ENCODE peak calls at places on chromosomes 6 and 20, in eight cellular contexts. I, K, Z, S, R, Y, H and T are unnamed samples. For H3K9me2, the result is how much of the 10 kb centered on the place peaks cover.

GRCh38 chr6:158387036-158387435 is 74.8 kb downstream of the TULP4 start:
- DNase-seq in I (peak), K (peak), Z (no peak), S (no peak), R (no peak), Y (no peak), H (no peak), T (no peak)

GRCh38 chr20:1209447-1210387 is 6.5 kb downstream of the C20orf202 start:
- DNase-seq in I (no peak), K (peak), Z (peak), S (peak), R (peak), Y (no peak), H (no peak), T (no peak)

GRCh38 chr20:21396045-21396893 is 1.1 kb downstream of the NKX2-4 start:
- DNase-seq in I (no peak), K (no peak), Z (no peak), S (peak), R (no peak), Y (peak), H (peak), T (no peak)

GRCh38 chr20:40741507-40742106 is 52.6 kb upstream of the MAFB start:
- DNase-seq in I (peak), K (peak), Z (peak), S (peak), R (peak), Y (peak), H (no peak), T (peak)

GRCh38 chr20:50592282-50593004 is 82.3 kb downstream of the PTPN1 start:
- DNase-seq in I (no peak), K (no peak), Z (no peak), S (no peak), R (no peak), Y (no peak), H (no peak), T (no peak)

GRCh38 chr6:100116409-100117194 is 122.6 kb upstream of the MCHR2 start:
- DNase-seq in I (peak), K (peak), Z (peak), S (peak), R (peak), Y (peak), H (peak), T (peak)

GRCh38 chr6:106913676-106914280 is 60.8 kb downstream of the CD24 start:
- DNase-seq in I (peak), K (no peak), Z (peak), S (no peak), R (peak), Y (peak), H (no peak), T (no peak)

GRCh38 chr6:37020426-37021211 is 15.2 kb downstream of the FGD2 start:
- DNase-seq in I (no peak), K (no peak), Z (peak), S (peak), R (no peak), Y (peak), H (no peak), T (no peak)

GRCh38 chr6:33725222-33725621 is 13.7 kb upstream of the UQCC2 start:
- DNase-seq in I (no peak), K (no peak), Z (no peak), S (no peak), R (no peak), Y (no peak), H (no peak), T (no peak)

GRCh38 chr6:156775717-156776116 is 1.5 kb upstream of the ARID1B start:
- DNase-seq in I (no peak), K (no peak), Z (peak), S (no peak), R (no peak), Y (no peak), H (no peak), T (no peak)

GRCh38 chr20:20492521-20493334 is 124.8 kb downstream of the INSM1 start:
- DNase-seq in I (no peak), K (no peak), Z (no peak), S (peak), R (no peak), Y (no peak), H (peak), T (no peak)

GRCh38 chr6:3738381-3739131 is 13.0 kb downstream of the PXDC1 start:
- DNase-seq in I (no peak), K (no peak), Z (no peak), S (no peak), R (no peak), Y (no peak), H (no peak), T (no peak)

DNA sequence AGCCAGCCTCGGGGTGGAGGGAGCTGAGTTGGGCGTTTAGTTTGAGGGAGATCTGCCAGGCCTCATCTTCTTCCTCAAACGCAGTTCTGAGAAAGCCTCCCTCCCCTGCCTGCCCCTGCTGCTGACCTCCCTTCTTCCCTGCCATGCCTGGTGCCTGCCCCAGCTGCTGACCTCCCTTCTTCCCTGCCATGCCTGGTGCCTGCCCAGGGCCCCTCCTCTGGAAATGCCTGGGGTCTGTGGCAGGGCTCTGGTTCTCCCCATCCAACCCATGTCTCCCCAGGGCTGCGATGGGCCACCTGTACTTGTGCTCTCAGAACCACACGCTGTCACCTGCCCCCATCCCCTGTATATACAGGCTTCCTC is 114.6 kb downstream of the VEGFA start:
- DNase-seq in I (no peak), K (no peak), Z (no peak), S (no peak), R (no peak), Y (no peak), H (no peak), T (no peak)
- TF ChIP-seq CTCF in I (no peak), K (no peak), Z (no peak), S (no peak), R (no peak), Y (no peak), H (no peak), T (no peak)

DNA sequence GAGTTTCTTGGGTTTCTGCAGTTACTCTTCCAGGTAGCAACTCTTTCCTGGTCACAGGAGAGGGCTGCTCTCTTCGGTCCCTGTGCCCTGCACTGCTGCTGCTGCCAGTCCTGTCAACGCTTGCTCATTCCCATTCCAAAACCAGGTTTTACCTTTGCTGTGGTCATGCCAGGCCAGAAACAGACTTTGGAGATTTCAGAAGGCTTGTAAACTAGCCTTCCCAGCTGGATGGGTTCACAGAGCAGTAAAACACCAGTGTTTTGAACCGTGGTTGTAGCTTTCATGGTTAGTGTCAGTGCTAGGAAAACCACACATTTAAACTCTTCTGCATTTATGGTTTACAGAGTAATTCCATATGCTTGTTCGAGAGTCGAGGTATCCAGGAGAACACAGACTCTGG is 16.2 kb downstream of the ARFGEF2 start:
- DNase-seq in I (no peak), K (no peak), Z (no peak), S (no peak), R (no peak), Y (no peak), H (no peak), T (no peak)
- H3K9me2 ChIP-seq in I (under half), K (under half), Z (under half), S (under half), R (under half), Y (under half), H (under half), T (under half)

GRCh38 chr6:144140859-144141258 is 9.5 kb upstream of the STX11 start:
- DNase-seq in I (no peak), K (no peak), Z (no peak), S (no peak), R (no peak), Y (no peak), H (no peak), T (no peak)
- TF ChIP-seq CTCF in I (no peak), K (no peak), Z (no peak), S (no peak), R (no peak), Y (no peak), H (no peak), T (no peak)

GRCh38 chr6:110864816-110865215 is 9.8 kb upstream of the AMD1 start:
- DNase-seq in I (no peak), K (no peak), Z (no peak), S (peak), R (no peak), Y (no peak), H (no peak), T (no peak)
- H3K9me2 ChIP-seq in I (under half), K (under half), Z (under half), S (under half), R (under half), Y (under half), H (under half), T (under half)

DNA sequence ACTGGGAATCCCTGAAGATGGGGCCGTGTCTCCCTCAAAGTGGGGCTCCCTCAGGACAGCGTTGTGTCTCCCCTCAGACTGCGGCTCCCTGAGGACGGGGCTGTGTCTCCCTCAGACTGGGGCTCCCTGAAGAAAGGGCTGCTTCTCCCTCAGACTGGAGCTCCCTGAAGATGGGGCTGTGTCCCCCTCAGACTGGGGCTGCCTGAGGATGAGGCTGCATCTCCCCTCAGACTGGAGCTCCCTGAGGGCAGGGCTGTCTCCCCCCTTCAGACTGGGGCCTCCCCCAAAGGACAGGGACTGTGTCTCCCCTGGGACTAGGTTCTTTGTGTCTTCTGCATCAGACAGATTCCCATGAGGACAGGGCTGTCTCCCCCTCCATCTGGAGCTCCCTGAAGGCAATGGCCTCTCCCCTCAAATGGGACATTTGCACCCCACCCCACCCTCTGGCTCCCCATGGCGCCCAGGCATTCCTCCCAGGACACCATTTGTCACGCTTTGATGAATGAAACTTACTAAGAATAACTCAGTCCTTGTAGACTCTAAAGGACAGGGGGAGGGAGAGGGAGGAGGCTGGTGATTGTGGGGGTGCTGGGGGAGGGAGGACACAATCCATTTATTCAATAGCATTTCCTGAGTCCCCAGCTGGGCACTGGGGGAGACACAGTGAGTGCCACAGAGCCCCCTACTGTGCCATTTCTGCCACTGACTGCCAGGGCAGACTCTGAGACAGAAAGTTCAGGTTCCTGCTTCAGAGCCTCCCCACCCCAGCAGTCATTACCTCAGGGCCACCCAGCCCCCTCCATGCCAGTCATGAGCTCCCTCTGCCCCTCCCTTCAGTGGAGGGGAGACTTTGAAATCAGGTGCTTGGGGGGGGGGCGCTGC is 122.4 kb downstream of the MRPL14 start:
- DNase-seq in I (peak), K (no peak), Z (peak), S (no peak), R (peak), Y (no peak), H (peak), T (no peak)
- TF ChIP-seq CTCF in I (peak), K (peak), Z (peak), S (peak), R (peak), Y (peak), H (peak), T (peak)

GRCh38 chr6:153087436-153087835 is 43.6 kb downstream of the RGS17 start:
- DNase-seq in I (no peak), K (no peak), Z (no peak), S (no peak), R (no peak), Y (no peak), H (no peak), T (no peak)

GRCh38 chr6:153092082-153093013 is 38.7 kb downstream of the RGS17 start:
- DNase-seq in I (no peak), K (peak), Z (peak), S (no peak), R (no peak), Y (no peak), H (no peak), T (no peak)

GRCh38 chr6:153088796-153089195 is 42.3 kb downstream of the RGS17 start:
- DNase-seq in I (no peak), K (no peak), Z (peak), S (no peak), R (no peak), Y (no peak), H (no peak), T (no peak)

GRCh38 chr6:153086225-153086990 is 44.7 kb downstream of the RGS17 start:
- DNase-seq in I (no peak), K (no peak), Z (no peak), S (no peak), R (no peak), Y (no peak), H (no peak), T (no peak)

GRCh38 chr6:153090241-153090930 is 40.7 kb downstream of the RGS17 start:
- DNase-seq in I (no peak), K (peak), Z (peak), S (no peak), R (peak), Y (no peak), H (no peak), T (peak)
- H3K9me2 ChIP-seq in I (under half), K (under half), Z (under half), S (under half), R (under half), Y (under half), H (under half), T (under half)

GRCh38 chr6:50353603-50354002 is 303.9 kb upstream of the DEFB112 start:
- DNase-seq in I (no peak), K (no peak), Z (no peak), S (peak), R (no peak), Y (no peak), H (no peak), T (no peak)
- TF ChIP-seq CTCF in I (no peak), K (no peak), Z (no peak), S (peak), R (no peak), Y (no peak), H (no peak), T (no peak)

DNA sequence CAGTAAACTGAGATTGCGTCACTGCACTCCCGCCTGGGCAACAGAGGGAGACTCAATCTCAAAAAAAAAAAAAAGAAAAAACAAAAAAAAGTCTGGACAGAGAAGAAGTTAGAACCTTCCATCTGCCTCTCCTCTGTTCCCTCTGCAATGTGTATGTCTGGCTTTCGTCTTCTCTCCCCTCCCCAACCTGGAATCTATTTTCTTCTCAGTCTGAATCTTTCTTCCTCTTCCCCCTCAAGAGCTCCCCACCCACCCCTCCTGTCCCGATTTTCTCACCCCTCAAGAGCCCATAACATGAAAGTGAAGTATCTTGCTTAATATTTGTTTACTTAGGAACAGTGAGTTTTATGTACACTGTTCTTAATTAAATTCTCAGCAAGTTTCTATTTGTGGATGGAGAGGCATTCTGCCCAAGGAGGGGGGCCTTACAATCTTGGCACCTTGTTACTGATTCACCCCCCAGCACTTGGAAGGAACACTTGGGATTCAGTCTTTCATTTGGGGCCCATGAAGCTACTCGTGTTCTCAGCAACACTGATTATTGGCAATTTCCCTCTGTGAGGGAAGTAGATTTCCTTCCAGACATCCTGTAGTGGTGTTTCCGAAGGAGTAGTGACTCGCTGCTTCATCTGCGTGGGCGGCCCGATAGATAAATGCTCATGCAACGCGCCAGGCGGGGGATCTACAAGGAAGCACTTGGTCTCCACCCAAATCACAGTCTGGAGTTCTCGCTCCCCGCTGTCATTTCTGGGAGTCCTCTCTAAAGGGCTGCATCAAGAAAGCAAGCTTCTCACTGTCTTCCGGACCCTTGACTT is 69.2 kb upstream of the SRSF6 start:
- DNase-seq in I (no peak), K (no peak), Z (no peak), S (no peak), R (no peak), Y (no peak), H (no peak), T (no peak)
- H3K9me2 ChIP-seq in I (under half), K (under half), Z (under half), S (under half), R (under half), Y (under half), H (under half), T (under half)